ENCODE peak calls at places on chromosomes 1 and 21, in ten cellular contexts. A is lower leg skin; Y is dorsolateral prefrontal cortex; R is heart left ventricle; Q is GM23248; U is kidney epithelial cell; N is HFF-Myc; E is brain microvascular endothelial cell; C is cardiac fibroblast; Z is CD4-positive, alpha-beta memory T cell. D is an unnamed sample.

GRCh38 chr1:41394405-41394804 is 33.2 kb downstream of the FOXO6 start:
- DNase-seq in A (no peak), Y (no peak), R (no peak), Q (no peak), U (no peak), N (no peak), E (no peak), C (no peak), Z (no peak), D (no peak)

GRCh38 chr1:238129677-238130076 is 239.0 kb upstream of the ZP4 start:
- DNase-seq in A (no peak), Y (no peak), R (no peak), Q (no peak), U (no peak), N (no peak), E (no peak), C (no peak), Z (no peak), D (no peak)

GRCh38 chr1:5428391-5428790 is 563.8 kb downstream of the NPHP4 start:
- DNase-seq in A (no peak), Y (no peak), R (no peak), Q (no peak), U (no peak), N (no peak), E (no peak), C (no peak), Z (no peak), D (no peak)

GRCh38 chr1:43177691-43178090 is 5.6 kb downstream of the CFAP57 start:
- DNase-seq in A (no peak), Y (no peak), R (no peak), Q (no peak), U (no peak), N (no peak), E (no peak), C (no peak), Z (no peak), D (no peak)

GRCh38 chr1:42311897-42312296 is 23.1 kb downstream of the FOXJ3 start:
- DNase-seq in A (no peak), Y (no peak), R (no peak), Q (no peak), U (no peak), N (no peak), E (no peak), C (no peak), Z (no peak), D (no peak)

GRCh38 chr1:28326980-28327379 is 1.9 kb upstream of the MED18 start:
- DNase-seq in A (no peak), Y (no peak), R (no peak), Q (peak), U (no peak), N (no peak), E (no peak), C (no peak), Z (no peak), D (no peak)

GRCh38 chr21:46124926-46125845 is 27.3 kb downstream of the COL6A2 start:
- DNase-seq in A (peak), Y (peak), R (peak), Q (no peak), U (no peak), N (no peak), E (no peak), C (no peak), Z (no peak), D (peak)

GRCh38 chr1:217462159-217462558 is 168.7 kb downstream of the GPATCH2 start:
- DNase-seq in A (no peak), Y (no peak), R (no peak), Q (no peak), U (no peak), N (no peak), E (no peak), C (peak), Z (no peak), D (no peak)

GRCh38 chr1:242761556-242761955 is 237.1 kb upstream of the PLD5 start:
- DNase-seq in A (no peak), Y (no peak), R (no peak), Q (no peak), U (no peak), N (no peak), E (no peak), C (no peak), Z (no peak), D (no peak)

GRCh38 chr1:151347523-151348246 is 633 bp upstream of the RFX5 start:
- DNase-seq in A (no peak), Y (no peak), R (no peak), Q (no peak), U (no peak), N (no peak), E (no peak), C (no peak), Z (no peak), D (no peak)

GRCh38 chr1:117621316-117621715 is 15.5 kb downstream of the TENT5C start:
- DNase-seq in A (peak), Y (no peak), R (no peak), Q (no peak), U (no peak), N (no peak), E (no peak), C (no peak), Z (no peak), D (no peak)

GRCh38 chr1:16015960-16016901 is 1.6 kb downstream of the HSPB7 start:
- DNase-seq in A (no peak), Y (no peak), R (peak), Q (peak), U (no peak), N (no peak), E (no peak), C (no peak), Z (no peak), D (peak)

GRCh38 chr1:97412155-97412554 is 508.7 kb downstream of the DPYD start:
- DNase-seq in A (no peak), Y (no peak), R (no peak), Q (peak), U (no peak), N (no peak), E (no peak), C (peak), Z (no peak), D (no peak)

GRCh38 chr1:6425671-6426070 is 1.1 kb downstream of the ESPN start:
- DNase-seq in A (no peak), Y (no peak), R (no peak), Q (no peak), U (no peak), N (no peak), E (no peak), C (no peak), Z (no peak), D (no peak)

GRCh38 chr1:201191723-201192477 is 1.3 kb downstream of the IGFN1 start:
- DNase-seq in A (no peak), Y (no peak), R (no peak), Q (peak), U (peak), N (peak), E (peak), C (peak), Z (no peak), D (peak)

GRCh38 chr1:227318852-227319607 is 738 bp upstream of the CDC42BPA start:
- DNase-seq in A (peak), Y (peak), R (peak), Q (peak), U (no peak), N (no peak), E (peak), C (peak), Z (no peak), D (peak)

GRCh38 chr1:239025223-239025622 is 361.1 kb upstream of the CHRM3 start:
- DNase-seq in A (no peak), Y (no peak), R (no peak), Q (no peak), U (no peak), N (no peak), E (no peak), C (no peak), Z (no peak), D (no peak)

GRCh38 chr21:43974791-43975468 is 37.2 kb upstream of the TRAPPC10 start:
- DNase-seq in A (no peak), Y (no peak), R (no peak), Q (no peak), U (no peak), N (no peak), E (no peak), C (no peak), Z (no peak), D (no peak)

GRCh38 chr1:116958110-116958509 is 43.5 kb upstream of the CD101 start:
- DNase-seq in A (no peak), Y (no peak), R (no peak), Q (no peak), U (no peak), N (no peak), E (no peak), C (no peak), Z (no peak), D (no peak)

GRCh38 chr1:15959847-15960446 is 16.0 kb downstream of the ZBTB17 start:
- DNase-seq in A (no peak), Y (no peak), R (no peak), Q (no peak), U (no peak), N (no peak), E (no peak), C (no peak), Z (no peak), D (no peak)

GRCh38 chr1:11273595-11274234 is 717 bp downstream of the UBIAD1 start:
- DNase-seq in A (peak), Y (no peak), R (no peak), Q (no peak), U (no peak), N (no peak), E (no peak), C (no peak), Z (peak), D (no peak)

GRCh38 chr1:11272842-11273594 is at the start of gene UBIAD1:
- DNase-seq in A (peak), Y (peak), R (peak), Q (peak), U (peak), N (peak), E (peak), C (peak), Z (peak), D (peak)

DNA sequence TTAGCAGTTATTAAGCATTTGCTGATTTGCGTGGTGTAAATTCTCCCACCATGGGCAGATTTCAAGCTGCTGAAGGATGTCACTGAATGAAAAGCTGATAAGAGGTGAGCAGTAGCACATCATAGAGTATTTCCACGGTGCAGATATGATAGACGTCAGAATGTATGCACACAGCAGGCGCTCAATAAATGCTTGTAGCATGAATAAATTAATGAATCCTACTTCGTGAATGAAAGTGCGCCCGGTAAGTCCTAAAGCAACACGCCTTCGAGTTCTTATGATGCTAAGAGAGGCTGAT is 505 bp upstream of the UBIAD1 start:
- DNase-seq in A (no peak), Y (no peak), R (no peak), Q (no peak), U (no peak), N (no peak), E (peak), C (no peak), Z (no peak), D (no peak)
- H3K4me3 ChIP-seq in A (no peak), Y (peak), R (peak), Q (peak), U (no peak), N (no peak), E (peak), C (peak), Z (no peak), D (peak)

GRCh38 chr1:22916469-22916817 is 56.2 kb downstream of the LACTBL1 start:
- DNase-seq in A (no peak), Y (peak), R (no peak), Q (no peak), U (no peak), N (no peak), E (no peak), C (no peak), Z (no peak), D (no peak)
- H3K4me3 ChIP-seq in A (no peak), Y (no peak), R (no peak), Q (no peak), U (no peak), N (no peak), E (no peak), C (no peak), Z (no peak), D (no peak)

GRCh38 chr1:174167404-174167803 is 8.1 kb downstream of the RABGAP1L start:
- DNase-seq in A (no peak), Y (no peak), R (no peak), Q (no peak), U (no peak), N (no peak), E (no peak), C (no peak), Z (no peak), D (no peak)

GRCh38 chr1:174161813-174162212 is 2.5 kb downstream of the RABGAP1L start:
- DNase-seq in A (no peak), Y (no peak), R (no peak), Q (no peak), U (no peak), N (no peak), E (no peak), C (no peak), Z (no peak), D (no peak)

GRCh38 chr1:174166530-174167328 is 7.4 kb downstream of the RABGAP1L start:
- DNase-seq in A (no peak), Y (no peak), R (no peak), Q (no peak), U (no peak), N (no peak), E (no peak), C (no peak), Z (no peak), D (no peak)

GRCh38 chr1:174169342-174169741 is 10.0 kb downstream of the RABGAP1L start:
- DNase-seq in A (no peak), Y (no peak), R (no peak), Q (no peak), U (no peak), N (no peak), E (no peak), C (no peak), Z (no peak), D (no peak)

DNA sequence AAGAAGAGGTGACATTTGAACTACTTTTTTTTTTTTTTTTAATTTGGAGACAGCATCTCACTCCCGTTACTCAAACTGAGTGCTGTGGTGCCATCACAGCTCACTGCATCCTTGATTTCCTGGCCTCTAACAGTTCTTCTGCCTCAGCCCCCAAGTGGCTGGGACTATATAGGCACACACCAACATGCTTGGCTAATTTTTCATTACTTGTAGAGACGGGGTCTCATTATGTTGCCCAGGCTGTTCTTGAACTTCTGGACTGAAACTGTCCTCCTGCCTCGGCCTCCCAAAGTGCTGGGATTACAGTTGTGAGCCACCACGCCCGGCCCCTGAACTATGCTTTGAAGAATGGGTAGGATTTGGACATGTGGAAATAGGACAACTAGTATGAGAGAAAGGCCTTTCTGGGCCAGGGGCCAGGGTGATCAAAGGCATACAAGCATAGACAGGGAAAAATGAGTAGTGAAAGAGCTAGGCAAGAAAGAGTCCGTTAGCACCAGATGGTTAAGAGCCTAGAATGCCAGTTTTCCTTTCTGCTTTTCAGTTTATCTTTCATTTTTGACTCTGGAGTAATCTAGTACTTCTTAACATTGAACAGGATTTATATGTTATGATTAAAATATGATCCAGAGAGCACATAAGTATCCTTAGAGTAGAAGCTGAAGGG is 6.3 kb downstream of the RABGAP1L start:
- DNase-seq in A (no peak), Y (no peak), R (no peak), Q (peak), U (no peak), N (no peak), E (no peak), C (no peak), Z (no peak), D (peak)
- H3K4me3 ChIP-seq in A (no peak), Y (no peak), R (no peak), Q (no peak), U (no peak), N (no peak), E (no peak), C (no peak), Z (no peak), D (no peak)

GRCh38 chr21:21003701-21004100 is 5.5 kb downstream of the NCAM2 start:
- DNase-seq in A (no peak), Y (no peak), R (no peak), Q (peak), U (no peak), N (peak), E (peak), C (peak), Z (no peak), D (no peak)

GRCh38 chr21:21000576-21001175 is 2.5 kb downstream of the NCAM2 start:
- DNase-seq in A (no peak), Y (no peak), R (no peak), Q (no peak), U (no peak), N (no peak), E (no peak), C (no peak), Z (no peak), D (no peak)

GRCh38 chr21:21002137-21002536 is 3.9 kb downstream of the NCAM2 start:
- DNase-seq in A (no peak), Y (no peak), R (no peak), Q (no peak), U (no peak), N (no peak), E (no peak), C (no peak), Z (no peak), D (no peak)

GRCh38 chr21:20999567-21000169 is 1.5 kb downstream of the NCAM2 start:
- DNase-seq in A (no peak), Y (no peak), R (peak), Q (peak), U (no peak), N (peak), E (peak), C (peak), Z (no peak), D (no peak)

DNA sequence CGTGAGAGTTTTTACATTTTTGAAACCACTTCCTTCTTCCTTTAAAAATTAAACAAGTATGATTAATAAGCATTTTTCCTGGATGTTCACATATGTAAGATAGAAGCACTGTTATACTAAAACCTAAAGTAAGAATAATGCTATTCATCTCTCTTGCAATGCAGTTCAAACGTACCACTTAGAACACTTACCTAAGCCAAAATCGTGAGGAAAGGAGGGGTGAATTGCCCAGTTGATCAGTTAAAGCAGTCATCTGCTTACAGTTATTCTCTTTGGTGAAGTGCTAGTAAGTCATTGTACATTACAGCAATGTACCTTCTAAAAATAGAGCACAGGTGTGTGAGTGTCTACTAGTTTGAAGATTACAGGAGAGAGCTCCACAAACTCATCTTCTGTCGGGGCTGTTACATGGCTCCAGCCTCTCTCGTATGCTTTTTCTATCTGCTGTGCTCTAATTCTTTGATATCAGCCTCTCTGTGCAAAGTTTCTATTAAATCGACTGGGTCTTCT is 3.4 kb downstream of the NCAM2 start:
- DNase-seq in A (no peak), Y (no peak), R (no peak), Q (no peak), U (no peak), N (no peak), E (no peak), C (no peak), Z (no peak), D (no peak)
- H3K4me3 ChIP-seq in A (no peak), Y (peak), R (peak), Q (no peak), U (no peak), N (no peak), E (no peak), C (no peak), Z (no peak), D (no peak)

GRCh38 chr1:10252508-10252907 is 42.1 kb downstream of the KIF1B start:
- DNase-seq in A (no peak), Y (no peak), R (no peak), Q (peak), U (no peak), N (no peak), E (peak), C (peak), Z (no peak), D (no peak)
- H3K4me3 ChIP-seq in A (no peak), Y (no peak), R (no peak), Q (no peak), U (no peak), N (no peak), E (no peak), C (no peak), Z (no peak), D (no peak)

GRCh38 chr1:177368255-177368654 is 197.5 kb downstream of the BRINP2 start:
- DNase-seq in A (no peak), Y (no peak), R (no peak), Q (peak), U (no peak), N (peak), E (no peak), C (peak), Z (no peak), D (no peak)
- H3K4me3 ChIP-seq in A (no peak), Y (no peak), R (no peak), Q (no peak), U (no peak), N (no peak), E (no peak), C (no peak), Z (no peak), D (no peak)

GRCh38 chr1:203931953-203932352 is 70.6 kb downstream of the SNRPE start:
- DNase-seq in A (no peak), Y (no peak), R (no peak), Q (no peak), U (no peak), N (no peak), E (no peak), C (no peak), Z (no peak), D (no peak)
- H3K4me3 ChIP-seq in A (no peak), Y (no peak), R (no peak), Q (no peak), U (no peak), N (no peak), E (no peak), C (no peak), Z (no peak), D (no peak)

GRCh38 chr1:223700942-223701637 is 11.2 kb upstream of the CAPN2 start:
- DNase-seq in A (peak), Y (no peak), R (no peak), Q (peak), U (peak), N (peak), E (peak), C (peak), Z (no peak), D (no peak)
- H3K4me3 ChIP-seq in A (no peak), Y (no peak), R (no peak), Q (peak), U (no peak), N (peak), E (peak), C (no peak), Z (no peak), D (no peak)

D was measured in psoas muscle.